ENCODE peak calls at places on chromosomes 16 and 17, in four cellular contexts. One of them, this sample, is unnamed. For H3K79me2, the result is how much of the 10 kb centered on the place peaks cover.

GRCh38 chr16:85822145-85822544 is 22.6 kb downstream of the COX4I1 start:
- DNase-seq in hepatocyte: no peak
- DNase-seq in K562: no peak
- DNase-seq in mesendoderm: no peak
- DNase-seq in this sample: no peak

GRCh38 chr16:3036726-3037315 is at the start of gene BICDL2:
- DNase-seq in hepatocyte: peak
- DNase-seq in K562: no peak
- DNase-seq in mesendoderm: no peak
- DNase-seq in this sample: no peak

GRCh38 chr17:1312261-1312870 is 32.9 kb downstream of the TRARG1 start:
- DNase-seq in hepatocyte: peak
- DNase-seq in K562: peak
- DNase-seq in mesendoderm: peak
- DNase-seq in this sample: no peak

GRCh38 chr17:57823469-57824401 is 26.1 kb downstream of the MRPS23 start:
- DNase-seq in hepatocyte: no peak
- DNase-seq in K562: no peak
- DNase-seq in mesendoderm: no peak
- DNase-seq in this sample: no peak

GRCh38 chr16:48287239-48287638 is 39.9 kb upstream of the ABCC11 start:
- DNase-seq in hepatocyte: no peak
- DNase-seq in K562: no peak
- DNase-seq in mesendoderm: no peak
- DNase-seq in this sample: no peak

GRCh38 chr17:15377608-15378007 is 36.2 kb upstream of the TEKT3 start:
- DNase-seq in hepatocyte: peak
- DNase-seq in K562: no peak
- DNase-seq in mesendoderm: no peak
- DNase-seq in this sample: no peak

GRCh38 chr17:6097005-6097279 is 26.8 kb downstream of the WSCD1 start:
- DNase-seq in hepatocyte: no peak
- DNase-seq in K562: no peak
- DNase-seq in mesendoderm: no peak
- DNase-seq in this sample: no peak

GRCh38 chr17:37643829-37644228 is 583 bp upstream of the DDX52 start:
- DNase-seq in hepatocyte: peak
- DNase-seq in K562: no peak
- DNase-seq in mesendoderm: peak
- DNase-seq in this sample: no peak

GRCh38 chr17:44071198-44071520 is 624 bp downstream of the G6PC3 start:
- DNase-seq in hepatocyte: no peak
- DNase-seq in K562: no peak
- DNase-seq in mesendoderm: no peak
- DNase-seq in this sample: no peak

GRCh38 chr17:75844530-75845057 is 390 bp upstream of the UNC13D start:
- DNase-seq in hepatocyte: peak
- DNase-seq in K562: peak
- DNase-seq in mesendoderm: peak
- DNase-seq in this sample: no peak

GRCh38 chr17:75842411-75842810 is 1.8 kb downstream of the UNC13D start:
- DNase-seq in hepatocyte: no peak
- DNase-seq in K562: no peak
- DNase-seq in mesendoderm: no peak
- DNase-seq in this sample: no peak

GRCh38 chr17:75845058-75845711 is 981 bp upstream of the UNC13D start:
- DNase-seq in hepatocyte: peak
- DNase-seq in K562: peak
- DNase-seq in mesendoderm: peak
- DNase-seq in this sample: peak

GRCh38 chr17:75842963-75843576 is 1.1 kb downstream of the UNC13D start:
- DNase-seq in hepatocyte: no peak
- DNase-seq in K562: peak
- DNase-seq in mesendoderm: no peak
- DNase-seq in this sample: no peak

DNA sequence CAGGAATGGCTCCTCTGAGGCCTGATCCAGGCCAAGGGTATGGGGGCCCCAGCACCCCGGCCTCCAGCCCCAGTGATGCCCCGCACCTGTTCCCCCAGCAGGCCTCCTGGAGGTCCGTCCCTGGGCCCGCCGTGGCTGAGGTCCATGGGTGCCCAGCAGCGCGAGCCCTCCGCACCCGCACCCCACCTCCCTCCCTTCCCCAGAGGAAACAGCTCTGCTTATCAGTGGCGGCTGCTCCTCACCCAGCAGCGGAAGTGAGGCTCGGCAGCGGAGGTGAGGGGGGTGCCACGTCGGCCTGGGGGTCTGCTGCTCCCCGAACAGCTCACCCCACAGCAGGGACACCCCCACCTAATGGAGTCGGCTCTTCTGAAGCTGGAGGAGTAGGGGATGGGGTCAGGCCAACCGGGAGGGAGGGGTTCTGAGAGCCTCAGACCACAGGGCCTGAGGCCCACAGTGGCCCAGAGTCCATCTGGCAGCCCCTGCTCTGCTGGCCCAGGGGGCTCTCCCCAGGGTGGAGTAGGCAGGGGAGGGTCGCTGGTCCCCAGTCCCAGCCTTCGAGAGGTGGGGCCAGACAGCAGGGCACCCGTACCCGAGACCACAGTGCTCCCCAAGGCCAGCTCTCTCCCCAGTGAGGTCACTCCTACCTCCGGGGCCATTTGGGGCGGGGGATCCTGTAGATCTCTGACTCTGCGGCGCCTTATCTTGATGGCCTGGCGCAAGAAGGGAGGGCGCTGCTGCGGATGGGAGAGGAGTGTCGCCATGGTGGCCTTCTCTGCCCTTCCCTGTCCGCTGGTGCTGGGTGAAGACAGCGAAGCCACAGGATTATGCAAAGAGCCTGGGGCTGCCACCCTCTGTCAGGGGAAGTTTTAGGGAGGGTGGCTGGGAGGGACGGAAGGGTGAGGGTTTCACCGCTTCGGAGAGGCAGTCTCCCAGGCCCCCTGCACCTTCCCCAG is at the start of gene UNC13D:
- DNase-seq in hepatocyte: no peak
- DNase-seq in K562: peak
- DNase-seq in mesendoderm: no peak
- DNase-seq in this sample: peak
- H3K79me2 ChIP-seq in hepatocyte: under half
- H3K79me2 ChIP-seq in K562: half or more
- H3K79me2 ChIP-seq in mesendoderm: under half
- H3K79me2 ChIP-seq in this sample: under half

GRCh38 chr16:88402551-88402950 is 19.8 kb downstream of the ZNF469 start:
- DNase-seq in hepatocyte: no peak
- DNase-seq in K562: no peak
- DNase-seq in mesendoderm: no peak
- DNase-seq in this sample: no peak
- H3K79me2 ChIP-seq in hepatocyte: under half
- H3K79me2 ChIP-seq in K562: under half
- H3K79me2 ChIP-seq in mesendoderm: under half
- H3K79me2 ChIP-seq in this sample: under half

DNA sequence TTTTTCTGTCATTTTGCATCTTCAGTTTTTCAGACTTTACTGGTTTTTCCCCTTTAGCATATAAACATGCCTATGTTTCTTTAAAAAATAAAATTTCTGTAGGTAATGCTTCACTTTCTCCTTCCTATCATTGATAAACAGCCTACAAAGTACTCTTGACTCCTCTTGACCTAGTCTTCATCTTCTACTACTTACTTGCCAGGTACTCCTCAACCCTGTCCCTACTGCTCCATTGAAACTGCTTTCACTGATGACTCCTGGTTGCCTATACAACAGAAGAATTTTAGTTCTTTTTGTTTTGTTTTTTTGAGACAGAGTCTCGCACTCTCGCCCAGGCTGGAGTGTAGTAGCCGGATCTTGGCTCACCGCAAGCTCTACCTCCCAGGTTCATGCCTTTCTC is 7.0 kb downstream of the DDX42 start:
- DNase-seq in hepatocyte: no peak
- DNase-seq in K562: no peak
- DNase-seq in mesendoderm: no peak
- DNase-seq in this sample: no peak
- H3K79me2 ChIP-seq in hepatocyte: half or more
- H3K79me2 ChIP-seq in K562: half or more
- H3K79me2 ChIP-seq in mesendoderm: half or more
- H3K79me2 ChIP-seq in this sample: half or more

GRCh38 chr17:64635647-64636305 is 26.3 kb downstream of the SMURF2 start:
- DNase-seq in hepatocyte: no peak
- DNase-seq in K562: no peak
- DNase-seq in mesendoderm: no peak
- DNase-seq in this sample: peak

GRCh38 chr17:64634217-64634616 is 27.9 kb downstream of the SMURF2 start:
- DNase-seq in hepatocyte: no peak
- DNase-seq in K562: no peak
- DNase-seq in mesendoderm: no peak
- DNase-seq in this sample: no peak

GRCh38 chr17:64641499-64641898 is 20.6 kb downstream of the SMURF2 start:
- DNase-seq in hepatocyte: peak
- DNase-seq in K562: peak
- DNase-seq in mesendoderm: peak
- DNase-seq in this sample: peak

DNA sequence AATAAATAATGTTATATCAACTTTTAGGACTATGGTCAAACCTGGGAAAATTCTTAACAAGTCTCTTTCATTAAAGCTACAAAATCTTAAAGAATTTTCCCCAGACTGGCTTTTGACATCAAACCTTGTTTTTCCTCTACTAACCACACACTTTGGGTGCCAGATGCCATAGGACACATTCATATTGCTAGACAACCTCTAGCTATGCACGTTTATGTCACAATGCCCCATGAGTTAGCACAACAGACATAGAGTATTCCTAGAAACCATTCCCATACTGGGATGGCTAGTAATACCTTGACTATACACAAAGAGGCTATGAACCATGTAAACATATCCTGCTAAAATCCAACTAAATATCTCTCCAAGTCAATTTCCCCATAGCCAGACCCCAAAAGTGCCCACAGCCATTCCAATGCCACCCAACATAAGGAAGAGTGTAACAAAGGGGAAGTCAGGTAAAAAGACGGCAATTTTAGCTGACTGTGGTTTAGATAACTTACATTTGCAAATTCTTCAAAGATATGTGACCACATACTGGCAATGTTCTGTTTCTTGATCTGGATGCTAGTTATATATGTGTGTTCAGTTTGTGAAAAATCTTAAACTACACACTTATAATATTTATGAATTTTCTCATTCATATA is 23.4 kb downstream of the SMURF2 start:
- DNase-seq in hepatocyte: no peak
- DNase-seq in K562: no peak
- DNase-seq in mesendoderm: no peak
- DNase-seq in this sample: no peak
- H3K79me2 ChIP-seq in hepatocyte: half or more
- H3K79me2 ChIP-seq in K562: under half
- H3K79me2 ChIP-seq in mesendoderm: under half
- H3K79me2 ChIP-seq in this sample: half or more

GRCh38 chr16:11976850-11977205 is 294 bp downstream of the SNX29 start:
- DNase-seq in hepatocyte: no peak
- DNase-seq in K562: no peak
- DNase-seq in mesendoderm: no peak
- DNase-seq in this sample: no peak
- H3K79me2 ChIP-seq in hepatocyte: under half
- H3K79me2 ChIP-seq in K562: under half
- H3K79me2 ChIP-seq in mesendoderm: under half
- H3K79me2 ChIP-seq in this sample: under half

This sample was measured in endothelial cell of umbilical vein.